ENCODE peak calls at places on chromosomes 11 and 22, in seven cellular contexts. E is fibroblast of mammary gland; N is Kasumi-1; M is activated CD8-positive, alpha-beta T cell treated with anti-CD3 and anti-CD28 coated beads for 36 hours; Z is neural crest cell; A is stimulated activated CD8-positive, alpha-beta memory T cell treated with anti-CD3 and anti-CD28 coated beads, Interleukin-15, amount 100 ng/mL, for 1 hour; W is astrocyte. K is an unnamed sample.

GRCh38 chr22:32144875-32145274 is 14.2 kb downstream of the C22orf42 start:
- DNase-seq in N (peak), E (no peak), M (no peak), W (no peak), A (no peak), Z (no peak), K (no peak)

GRCh38 chr11:103696130-103696529 is 340.3 kb upstream of the DDI1 start:
- DNase-seq in Z (no peak), A (no peak), E (no peak), W (no peak), N (no peak), M (no peak), K (no peak)

GRCh38 chr11:111540921-111541208 is 345 bp downstream of the LAYN start:
- DNase-seq in W (no peak), A (no peak), N (no peak), M (no peak), E (no peak), Z (no peak), K (no peak)

GRCh38 chr11:69012092-69013008 is 696 bp downstream of the MRGPRF start:
- DNase-seq in M (no peak), N (no peak), W (no peak), E (peak), A (no peak), Z (no peak), K (peak)

GRCh38 chr11:112485280-112485679 is 224.6 kb upstream of the PLET1 start:
- DNase-seq in E (no peak), N (no peak), A (no peak), M (no peak), Z (no peak), W (no peak), K (no peak)

GRCh38 chr11:82711648-82712047 is 22.0 kb downstream of the FAM181B start:
- DNase-seq in Z (no peak), A (no peak), M (no peak), W (no peak), E (no peak), N (no peak), K (no peak)

GRCh38 chr11:126992065-126992803 is 8.3 kb downstream of the KIRREL3 start:
- DNase-seq in W (peak), N (no peak), M (no peak), E (peak), Z (no peak), A (no peak), K (peak)

GRCh38 chr11:1029051-1029450 is 7.5 kb downstream of the MUC6 start:
- DNase-seq in N (no peak), Z (no peak), A (no peak), E (no peak), M (no peak), W (no peak), K (no peak)

GRCh38 chr11:99505319-99505718 is 484.6 kb downstream of the CNTN5 start:
- DNase-seq in N (no peak), E (peak), Z (no peak), M (no peak), A (no peak), W (peak), K (peak)

GRCh38 chr22:26367402-26368245 is 61.4 kb upstream of the ASPHD2 start:
- DNase-seq in W (peak), A (peak), E (peak), Z (peak), M (peak), N (peak), K (peak)

GRCh38 chr11:76838422-76839068 is 22.2 kb upstream of the ACER3 start:
- DNase-seq in A (no peak), W (no peak), N (no peak), E (peak), M (no peak), Z (no peak), K (no peak)

GRCh38 chr22:45997775-45998637 is 21.0 kb upstream of the WNT7B start:
- DNase-seq in M (peak), N (peak), A (no peak), Z (no peak), W (no peak), E (no peak), K (no peak)

GRCh38 chr11:5550440-5551095 is 2.2 kb upstream of the OR52H1 start:
- DNase-seq in E (peak), W (peak), A (no peak), M (no peak), N (no peak), Z (no peak), K (peak)

GRCh38 chr11:128802358-128802981 is 64.6 kb downstream of the KCNJ1 start:
- DNase-seq in M (no peak), N (no peak), E (no peak), A (no peak), Z (peak), W (no peak), K (peak)

GRCh38 chr22:26357281-26357680 is 71.8 kb upstream of the ASPHD2 start:
- DNase-seq in N (no peak), E (no peak), M (no peak), Z (no peak), A (no peak), W (no peak), K (no peak)

GRCh38 chr11:121762820-121763219 is 310.1 kb upstream of the SORL1-AS1 start:
- DNase-seq in E (peak), A (no peak), N (no peak), W (peak), M (no peak), Z (no peak), K (peak)

GRCh38 chr11:47399860-47400812 is 8.3 kb upstream of the SLC39A13 start:
- DNase-seq in Z (no peak), M (peak), N (no peak), A (no peak), W (no peak), E (no peak), K (no peak)

GRCh38 chr22:34761111-34761510 is 304.8 kb upstream of the ISX start:
- DNase-seq in M (no peak), E (no peak), Z (no peak), N (no peak), A (no peak), W (no peak), K (no peak)

GRCh38 chr22:32737811-32738210 is 63.7 kb upstream of the TIMP3 start:
- DNase-seq in A (no peak), Z (no peak), N (no peak), W (peak), M (no peak), E (no peak), K (peak)

GRCh38 chr11:35180311-35181233 is 41.6 kb downstream of the CD44 start:
- DNase-seq in Z (no peak), N (no peak), E (peak), M (no peak), W (peak), A (no peak), K (peak)

GRCh38 chr11:36282926-36283325 is 6.3 kb downstream of the COMMD9 start:
- DNase-seq in E (no peak), W (no peak), A (no peak), Z (no peak), M (peak), N (no peak), K (no peak)

GRCh38 chr11:10931761-10932700 is 74.2 kb upstream of the ZBED5 start:
- DNase-seq in M (no peak), E (no peak), Z (no peak), W (no peak), N (peak), A (no peak), K (no peak)

GRCh38 chr11:65430406-65431217 is 8.0 kb downstream of the NEAT1 start:
- DNase-seq in W (peak), N (no peak), A (no peak), Z (no peak), M (peak), E (peak), K (peak)

GRCh38 chr11:83724704-83725114 is 438.5 kb upstream of the CCDC90B start:
- DNase-seq in E (peak), A (no peak), Z (no peak), W (no peak), N (no peak), M (no peak), K (no peak)

GRCh38 chr11:119205080-119205479 is 1.1 kb upstream of the CBL start:
- DNase-seq in E (no peak), A (no peak), Z (no peak), W (no peak), N (peak), M (no peak), K (no peak)

K was measured in fibroblast of lung.